ENCODE peak calls at places on chromosomes 2 and 18, in seven cellular contexts. Z is posterior vena cava, N is NCI-H1092 treated with DMSO at 0.1 percent for 48 hours, Y is smooth muscle cell of the brain vasculature, U is AG09319, S is NCI-H1694, G is GM13976. K is an unnamed sample.

GRCh38 chr2:44420725-44421124 is 59.0 kb downstream of the CAMKMT start:
- DNase-seq in Z (no peak), N (no peak), Y (no peak), U (no peak), S (no peak), G (no peak), K (no peak)

GRCh38 chr2:160415991-160416390 is 77.6 kb downstream of the RBMS1 start:
- DNase-seq in Z (no peak), N (no peak), Y (no peak), U (no peak), S (no peak), G (no peak), K (no peak)

GRCh38 chr2:66433945-66434678 is 813 bp upstream of the MEIS1 start:
- DNase-seq in Z (peak), N (peak), Y (no peak), U (peak), S (peak), G (no peak), K (peak)

GRCh38 chr2:151042938-151043337 is 218.7 kb downstream of the RBM43 start:
- DNase-seq in Z (no peak), N (no peak), Y (no peak), U (no peak), S (no peak), G (no peak), K (no peak)

GRCh38 chr2:232860593-232861241 is 9.3 kb upstream of the SNORC start:
- DNase-seq in Z (no peak), N (no peak), Y (no peak), U (no peak), S (no peak), G (no peak), K (no peak)

GRCh38 chr18:813405-814071 is 1.5 kb upstream of the YES1 start:
- DNase-seq in Z (no peak), N (no peak), Y (no peak), U (no peak), S (no peak), G (no peak), K (no peak)

GRCh38 chr2:73418343-73418742 is 32.7 kb downstream of the ALMS1 start:
- DNase-seq in Z (peak), N (no peak), Y (no peak), U (peak), S (no peak), G (no peak), K (no peak)

GRCh38 chr2:33526132-33526531 is 49.7 kb downstream of the RASGRP3 start:
- DNase-seq in Z (no peak), N (no peak), Y (no peak), U (peak), S (no peak), G (peak), K (no peak)

GRCh38 chr2:218289639-218290315 is 2.5 kb downstream of the TMBIM1 start:
- DNase-seq in Z (no peak), N (no peak), Y (no peak), U (no peak), S (no peak), G (no peak), K (no peak)

GRCh38 chr2:227703280-227703732 is 14.5 kb downstream of the SLC19A3 start:
- DNase-seq in Z (no peak), N (no peak), Y (no peak), U (peak), S (no peak), G (no peak), K (no peak)

GRCh38 chr18:26089247-26090129 is 925 bp downstream of the SS18 start:
- DNase-seq in Z (no peak), N (peak), Y (peak), U (no peak), S (no peak), G (no peak), K (peak)

GRCh38 chr2:217231212-217231611 is 371.3 kb upstream of the TNP1 start:
- DNase-seq in Z (no peak), N (no peak), Y (no peak), U (no peak), S (no peak), G (no peak), K (no peak)

GRCh38 chr2:198113316-198113715 is 308.9 kb downstream of the PLCL1 start:
- DNase-seq in Z (no peak), N (no peak), Y (no peak), U (no peak), S (no peak), G (no peak), K (no peak)

GRCh38 chr2:30649278-30649677 is 158.0 kb downstream of the CAPN13 start:
- DNase-seq in Z (no peak), N (no peak), Y (no peak), U (no peak), S (no peak), G (no peak), K (no peak)

GRCh38 chr2:153986488-153987229 is 114.9 kb downstream of the GALNT13 start:
- DNase-seq in Z (no peak), N (no peak), Y (no peak), U (no peak), S (no peak), G (no peak), K (no peak)

GRCh38 chr18:61854578-61854977 is 38.2 kb downstream of the RNF152 start:
- DNase-seq in Z (no peak), N (peak), Y (no peak), U (no peak), S (no peak), G (no peak), K (no peak)

GRCh38 chr2:32947484-32948143 is 861 bp downstream of the LTBP1 start:
- DNase-seq in Z (no peak), N (no peak), Y (peak), U (no peak), S (peak), G (peak), K (peak)

GRCh38 chr2:126154256-126154655 is 501.7 kb upstream of the GYPC start:
- DNase-seq in Z (no peak), N (no peak), Y (no peak), U (no peak), S (no peak), G (no peak), K (no peak)

GRCh38 chr2:236578980-236579745 is 9.5 kb downstream of the ACKR3 start:
- DNase-seq in Z (peak), N (peak), Y (no peak), U (no peak), S (no peak), G (no peak), K (peak)

GRCh38 chr18:22814329-22814703 is 118.8 kb upstream of the RBBP8 start:
- DNase-seq in Z (no peak), N (no peak), Y (no peak), U (no peak), S (no peak), G (no peak), K (no peak)

GRCh38 chr2:231687133-231687852 is 21.0 kb upstream of the PTMA start:
- DNase-seq in Z (peak), N (peak), Y (no peak), U (no peak), S (peak), G (peak), K (peak)

GRCh38 chr18:36329684-36330434 is 32.3 kb downstream of the FHOD3 start:
- DNase-seq in Z (no peak), N (no peak), Y (no peak), U (no peak), S (no peak), G (no peak), K (peak)

GRCh38 chr2:28084564-28084963 is 194.0 kb downstream of the BABAM2 start:
- DNase-seq in Z (no peak), N (no peak), Y (no peak), U (no peak), S (no peak), G (no peak), K (no peak)

GRCh38 chr2:74530239-74531161 is 767 bp downstream of the HTRA2 start:
- DNase-seq in Z (peak), N (no peak), Y (no peak), U (no peak), S (no peak), G (peak), K (peak)

GRCh38 chr2:172555522-172556283 is at the start of gene PDK1:
- DNase-seq in Z (peak), N (peak), Y (peak), U (peak), S (peak), G (peak), K (peak)

GRCh38 chr18:26919656-26920055 is 54.1 kb upstream of the AQP4 start:
- DNase-seq in Z (no peak), N (no peak), Y (no peak), U (no peak), S (no peak), G (no peak), K (no peak)

GRCh38 chr2:109702250-109702985 is 88.3 kb downstream of the SOWAHC start:
- DNase-seq in Z (peak), N (no peak), Y (no peak), U (no peak), S (no peak), G (no peak), K (no peak)

GRCh38 chr2:146837857-146838256 is 1007.0 kb upstream of the ACVR2A start:
- DNase-seq in Z (no peak), N (peak), Y (no peak), U (no peak), S (no peak), G (no peak), K (no peak)

GRCh38 chr2:126656311-126657145 is 570 bp downstream of the GYPC start:
- DNase-seq in Z (peak), N (no peak), Y (no peak), U (no peak), S (no peak), G (peak), K (peak)

GRCh38 chr2:85235281-85235680 is 92.5 kb downstream of the TGOLN2 start:
- DNase-seq in Z (no peak), N (no peak), Y (no peak), U (no peak), S (no peak), G (no peak), K (no peak)

GRCh38 chr2:240604939-240605716 is 18.6 kb downstream of the CAPN10 start:
- DNase-seq in Z (peak), N (no peak), Y (no peak), U (no peak), S (no peak), G (no peak), K (peak)

GRCh38 chr2:119233326-119234020 is 9.8 kb downstream of the STEAP3 start:
- DNase-seq in Z (no peak), N (no peak), Y (no peak), U (no peak), S (no peak), G (peak), K (no peak)

GRCh38 chr2:152434395-152435182 is 99.6 kb downstream of the FMNL2 start:
- DNase-seq in Z (no peak), N (no peak), Y (no peak), U (no peak), S (no peak), G (no peak), K (no peak)

GRCh38 chr2:208311954-208312353 is 45.9 kb downstream of the PIKFYVE start:
- DNase-seq in Z (no peak), N (no peak), Y (no peak), U (no peak), S (no peak), G (peak), K (no peak)

GRCh38 chr2:63053889-63054725 is 3.5 kb downstream of the OTX1 start:
- DNase-seq in Z (no peak), N (no peak), Y (no peak), U (no peak), S (no peak), G (peak), K (peak)

GRCh38 chr2:121855456-121855985 is 100.1 kb downstream of the TSN start:
- DNase-seq in Z (no peak), N (no peak), Y (no peak), U (no peak), S (no peak), G (no peak), K (no peak)